ENCODE peak calls at places on chromosomes 2 and 18, in five cellular contexts. A, O, S, V and I are unnamed samples.
A peak's percentile ranks its signal among the peaks of the same experiment; 100 is the strongest.

GRCh38 chr2:222670191-222671038 is 1.0 kb upstream of the MOGAT1 start:
- DNase-seq in A (no peak), O (no peak), S (no peak), V (no peak), I (no peak)

GRCh38 chr2:146954544-146954943 is 890.3 kb upstream of the ACVR2A start:
- DNase-seq in A (no peak), O (no peak), S (no peak), V (no peak), I (no peak)

GRCh38 chr2:44010266-44010665 is 14.5 kb upstream of the LRPPRC start:
- DNase-seq in A (no peak), O (no peak), S (no peak), V (no peak), I (no peak)

GRCh38 chr2:15547100-15547499 is 14.0 kb downstream of the NBAS start:
- DNase-seq in A (no peak), O (no peak), S (no peak), V (no peak), I (no peak)

GRCh38 chr2:214069254-214069653 is 341.6 kb upstream of the VWC2L start:
- DNase-seq in A (no peak), O (peak; percentile 43), S (peak; percentile 19), V (no peak), I (peak; percentile 10)

GRCh38 chr2:26649322-26649721 is 8.2 kb upstream of the CIB4 start:
- DNase-seq in A (no peak), O (no peak), S (no peak), V (no peak), I (no peak)

GRCh38 chr2:133331437-133331836 is 236.8 kb downstream of the NCKAP5 start:
- DNase-seq in A (no peak), O (no peak), S (no peak), V (no peak), I (no peak)

GRCh38 chr2:2834105-2834504 is 503.0 kb upstream of the MYT1L start:
- DNase-seq in A (no peak), O (no peak), S (no peak), V (no peak), I (no peak)

GRCh38 chr18:60929966-60930365 is 403.3 kb upstream of the CDH20 start:
- DNase-seq in A (no peak), O (no peak), S (no peak), V (no peak), I (no peak)

GRCh38 chr2:217491271-217491670 is 511.5 kb downstream of the TNS1 start:
- DNase-seq in A (no peak), O (no peak), S (no peak), V (no peak), I (no peak)

GRCh38 chr2:166614027-166614426 is 120.0 kb upstream of the SCN7A start:
- DNase-seq in A (no peak), O (no peak), S (no peak), V (no peak), I (no peak)

GRCh38 chr2:205323929-205324328 is 358.4 kb upstream of the NRP2 start:
- DNase-seq in A (no peak), O (no peak), S (no peak), V (no peak), I (no peak)

GRCh38 chr2:98867539-98868309 is 68.3 kb downstream of the CRACDL start:
- DNase-seq in A (no peak), O (no peak), S (no peak), V (no peak), I (no peak)

GRCh38 chr2:235024191-235024611 is 72.4 kb downstream of the SH3BP4 start:
- DNase-seq in A (no peak), O (no peak), S (no peak), V (no peak), I (no peak)

GRCh38 chr2:216644846-216645635 is 11.8 kb downstream of the IGFBP2 start:
- DNase-seq in A (no peak), O (no peak), S (no peak), V (no peak), I (no peak)

GRCh38 chr2:199288424-199288823 is 169.3 kb downstream of the SATB2 start:
- DNase-seq in A (no peak), O (no peak), S (no peak), V (no peak), I (no peak)

GRCh38 chr2:113848758-113849460 is 41.0 kb upstream of the ACTR3 start:
- DNase-seq in A (no peak), O (no peak), S (no peak), V (no peak), I (no peak)

GRCh38 chr18:6994053-6994452 is 123.5 kb downstream of the LAMA1 start:
- DNase-seq in A (no peak), O (no peak), S (peak; percentile 36), V (no peak), I (peak; percentile 69)

GRCh38 chr2:12787891-12788783 is 71.4 kb downstream of the TRIB2 start:
- DNase-seq in A (no peak), O (no peak), S (peak; percentile 27), V (no peak), I (no peak)

GRCh38 chr18:46414863-46415262 is 242.2 kb downstream of the LOXHD1 start:
- DNase-seq in A (no peak), O (no peak), S (no peak), V (peak; percentile 59), I (no peak)

GRCh38 chr2:240648155-240648649 is 22.9 kb downstream of the GPR35 start:
- DNase-seq in A (no peak), O (no peak), S (no peak), V (peak; percentile 12), I (no peak)

GRCh38 chr2:168210898-168211570 is 36.4 kb downstream of the STK39 start:
- DNase-seq in A (no peak), O (no peak), S (no peak), V (no peak), I (peak; percentile 25)

GRCh38 chr2:85796549-85797262 is 42.9 kb downstream of the ATOH8 start:
- DNase-seq in A (no peak), O (peak; percentile 75), S (peak; percentile 44), V (no peak), I (no peak)

GRCh38 chr2:23073041-23073440 is 311.9 kb upstream of the KLHL29 start:
- DNase-seq in A (no peak), O (no peak), S (no peak), V (no peak), I (no peak)

GRCh38 chr2:148527488-148528340 is 116.8 kb upstream of the EPC2 start:
- DNase-seq in A (no peak), O (no peak), S (no peak), V (peak; percentile 17), I (no peak)

GRCh38 chr2:226796012-226796839 is 3.4 kb downstream of the IRS1 start:
- DNase-seq in A (peak; percentile 37), O (no peak), S (peak; percentile 31), V (no peak), I (no peak)

GRCh38 chr2:80429251-80429650 is 124.7 kb upstream of the LRRTM1 start:
- DNase-seq in A (no peak), O (no peak), S (no peak), V (no peak), I (no peak)

GRCh38 chr2:120546077-120546864 is 189.4 kb upstream of the GLI2 start:
- DNase-seq in A (no peak), O (no peak), S (peak; percentile 50), V (no peak), I (no peak)

GRCh38 chr18:44117821-44118220 is 562.9 kb upstream of the SETBP1 start:
- DNase-seq in A (no peak), O (no peak), S (no peak), V (no peak), I (no peak)

GRCh38 chr2:229344151-229344551 is 73.1 kb upstream of the PID1 start:
- DNase-seq in A (no peak), O (no peak), S (no peak), V (no peak), I (no peak)